ENCODE peak calls at places on chromosomes 5 and 9, in four cellular contexts. D is K562, N is HepG2, W is GM12878. H is an unnamed sample.

GRCh38 chr9:21465138-21465537 is 17.0 kb downstream of the IFNE start:
- DNase-seq in D (no peak), N (no peak), W (no peak), H (no peak)

GRCh38 chr5:132425009-132425937 is 55.8 kb downstream of the SLC22A5 start:
- DNase-seq in D (peak; percentile 53), N (no peak), W (peak; percentile 93), H (no peak)

GRCh38 chr5:172564187-172564586 is 76.9 kb upstream of the NEURL1B start:
- DNase-seq in D (no peak), N (peak; percentile 58), W (no peak), H (no peak)

GRCh38 chr5:95786821-95787408 is 35.6 kb downstream of the GLRX start:
- DNase-seq in D (no peak), N (no peak), W (no peak), H (no peak)

GRCh38 chr5:62306494-62307363 is 723 bp downstream of the KIF2A start:
- DNase-seq in D (peak; percentile 53), N (no peak), W (no peak), H (peak; percentile 41)

GRCh38 chr5:43572357-43572756 is 15.5 kb upstream of the PAIP1 start:
- DNase-seq in D (no peak), N (no peak), W (no peak), H (no peak)

GRCh38 chr9:123955637-123956036 is 25.7 kb upstream of the DENND1A start:
- DNase-seq in D (no peak), N (no peak), W (no peak), H (no peak)

GRCh38 chr9:134328841-134329575 is 2.8 kb downstream of the RXRA start:
- DNase-seq in D (no peak), N (peak; percentile 73), W (no peak), H (no peak)

GRCh38 chr5:34918025-34918424 is 2.5 kb downstream of the BRIX1 start:
- DNase-seq in D (no peak), N (no peak), W (no peak), H (no peak)

GRCh38 chr5:69367697-69368279 is 1.5 kb downstream of the AK6 start:
- DNase-seq in D (no peak), N (no peak), W (no peak), H (no peak)

GRCh38 chr5:138459311-138459710 is 6.0 kb upstream of the EGR1 start:
- DNase-seq in D (no peak), N (no peak), W (no peak), H (no peak)

GRCh38 chr9:104286792-104287191 is 192.7 kb downstream of the SMC2 start:
- DNase-seq in D (no peak), N (no peak), W (no peak), H (no peak)

GRCh38 chr5:94442971-94443370 is 175.4 kb downstream of the KIAA0825 start:
- DNase-seq in D (no peak), N (no peak), W (no peak), H (no peak)

GRCh38 chr5:31889131-31889561 is 250.2 kb downstream of the PDZD2 start:
- DNase-seq in D (no peak), N (no peak), W (no peak), H (no peak)

GRCh38 chr5:149379177-149379761 is at the start of gene IL17B:
- DNase-seq in D (no peak), N (no peak), W (no peak), H (no peak)

GRCh38 chr9:94472766-94473165 is 82.1 kb upstream of the PCAT7 start:
- DNase-seq in D (no peak), N (no peak), W (no peak), H (no peak)

GRCh38 chr9:35651964-35652828 is 1.5 kb upstream of the SIT1 start:
- DNase-seq in D (no peak), N (peak; percentile 72), W (no peak), H (no peak)

GRCh38 chr9:106918825-106919509 is 56.0 kb downstream of the ZNF462 start:
- DNase-seq in D (no peak), N (no peak), W (no peak), H (no peak)

GRCh38 chr9:15642369-15642962 is 89.6 kb downstream of the CCDC171 start:
- DNase-seq in D (peak; percentile 9), N (peak; percentile 50), W (no peak), H (no peak)
- TF ChIP-seq ATF2 in D (no peak), N (no peak), W (no peak), H (no peak)

GRCh38 chr9:92607088-92607487 is 62.8 kb downstream of the IPPK start:
- DNase-seq in D (no peak), N (no peak), W (no peak), H (no peak)
- TF ChIP-seq TCF7 in D (no peak), N (no peak), W (no peak), H (no peak)

GRCh38 chr9:1047605-1048235 is 2.4 kb upstream of the DMRT2 start:
- DNase-seq in D (no peak), N (no peak), W (no peak), H (peak; percentile 35)

GRCh38 chr9:1051286-1052118 is 1.3 kb downstream of the DMRT2 start:
- DNase-seq in D (no peak), N (no peak), W (no peak), H (peak; percentile 68)

GRCh38 chr9:1048853-1049252 is 1.3 kb upstream of the DMRT2 start:
- DNase-seq in D (no peak), N (no peak), W (no peak), H (no peak)

GRCh38 chr9:1050125-1050895 is at the start of gene DMRT2:
- DNase-seq in D (peak; percentile 43), N (peak; percentile 51), W (no peak), H (peak; percentile 95)

DNA sequence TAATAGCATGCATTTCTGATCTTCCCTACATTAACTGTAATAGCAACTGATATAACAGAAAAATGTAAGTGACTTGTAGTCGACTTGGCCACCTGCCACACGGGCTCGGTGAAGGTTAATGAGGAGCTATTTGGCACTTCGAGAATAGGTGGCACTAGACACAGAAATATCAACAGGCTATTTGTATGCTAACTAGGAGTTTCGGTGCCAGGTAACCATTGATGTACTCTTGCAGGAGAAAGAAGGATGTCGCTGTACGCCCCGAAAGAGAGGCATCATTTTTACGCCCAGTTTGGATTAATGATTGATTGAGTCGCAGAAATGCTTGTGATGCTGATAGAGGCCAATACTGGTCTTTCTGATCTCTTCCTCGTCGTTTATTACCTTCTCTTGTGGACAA is 516 bp upstream of the DMRT2 start:
- DNase-seq in D (no peak), N (no peak), W (no peak), H (no peak)
- TF ChIP-seq ATF2 in D (no peak), N (no peak), W (no peak), H (no peak)

GRCh38 chr5:126594676-126595485 is at the start of gene ALDH7A1:
- DNase-seq in D (peak; percentile 17), N (peak; percentile 95), W (no peak), H (peak; percentile 98)
- TF ChIP-seq TCF7 in D (no peak), N (no peak), W (no peak), H (no peak)

GRCh38 chr5:1709186-1709803 is 90.3 kb downstream of the MRPL36 start:
- DNase-seq in D (no peak), N (no peak), W (no peak), H (no peak)
- TF ChIP-seq ATF2 in D (no peak), N (no peak), W (no peak), H (no peak)

DNA sequence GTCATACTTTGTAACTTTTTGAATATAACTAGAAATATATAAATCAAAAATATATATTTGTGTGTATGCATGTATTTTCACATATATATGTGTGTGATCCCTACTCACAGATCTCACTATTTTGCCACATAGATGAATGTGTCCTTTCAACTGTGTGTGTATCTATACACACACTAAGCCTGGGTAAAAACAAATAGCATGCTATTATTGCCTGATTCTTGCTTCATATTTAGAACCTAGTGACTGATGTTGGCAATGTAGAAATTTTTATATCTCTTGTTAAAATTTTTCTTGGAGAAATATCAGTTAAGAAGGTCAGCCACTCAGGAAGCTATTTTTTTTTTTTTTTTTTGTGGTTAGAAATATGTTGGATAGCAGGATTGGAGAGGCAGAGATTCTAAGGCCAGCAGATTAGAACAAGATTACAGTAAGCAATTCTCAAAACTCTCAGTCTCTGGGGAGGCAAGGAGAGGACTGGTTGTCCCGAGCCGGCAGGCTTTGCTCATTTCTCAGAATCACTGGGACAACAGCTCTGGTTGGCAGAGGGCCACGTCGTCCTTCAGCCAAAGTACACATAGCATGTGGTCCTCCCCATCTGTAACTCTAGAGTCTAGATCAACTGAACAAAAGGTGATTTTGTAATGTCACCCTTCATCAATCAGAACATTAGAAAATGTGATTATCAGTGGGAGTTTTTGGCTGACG is 19.7 kb downstream of the C6 start:
- DNase-seq in D (no peak), N (peak; percentile 58), W (no peak), H (no peak)
- TF ChIP-seq TCF7 in D (no peak), N (no peak), W (no peak), H (no peak)

H was measured in WTC11.